ENCODE peak calls at places on chromosomes 1 and 21, in ten cellular contexts. V, Z, S, W, D, P, F, Q, K and Y are unnamed samples.
A peak's percentile ranks its signal among the peaks of the same experiment; 100 is the strongest.

GRCh38 chr1:37682334-37682987 is 9.9 kb upstream of the CDCA8 start:
- DNase-seq in P (peak; percentile 90), Q (peak; percentile 79), Z (peak; percentile 84), W (peak; percentile 81), K (peak; percentile 66), F (no peak), V (peak; percentile 67), S (peak; percentile 38), D (peak; percentile 72), Y (peak; percentile 54)

GRCh38 chr1:109775408-109775807 is 11.7 kb upstream of the EPS8L3 start:
- DNase-seq in P (no peak), V (no peak), F (no peak), D (no peak), S (no peak), K (peak; percentile 26), Q (no peak), W (peak; percentile 11), Z (no peak), Y (no peak)

GRCh38 chr1:58702766-58703165 is 2.9 kb upstream of the MYSM1 start:
- DNase-seq in S (no peak), P (no peak), Z (no peak), K (no peak), Q (no peak), V (no peak), F (no peak), D (no peak), W (no peak), Y (no peak)

GRCh38 chr1:228083871-228084278 is 1.4 kb downstream of the ARF1 start:
- DNase-seq in F (no peak), W (peak; percentile 61), S (no peak), D (peak; percentile 25), P (no peak), Z (peak; percentile 84), K (peak; percentile 70), V (no peak), Q (peak; percentile 40), Y (no peak)

GRCh38 chr1:159826436-159827101 is at the start of gene SLAMF8:
- DNase-seq in Q (no peak), P (no peak), D (no peak), S (no peak), F (no peak), V (no peak), W (no peak), K (peak; percentile 72), Z (peak; percentile 84), Y (peak; percentile 36)

GRCh38 chr1:114025609-114026401 is 46.5 kb downstream of the OLFML3 start:
- DNase-seq in Q (no peak), P (no peak), K (no peak), Z (no peak), S (no peak), D (no peak), F (no peak), W (no peak), V (no peak), Y (no peak)

GRCh38 chr1:206784471-206784903 is 12.2 kb upstream of the IL10 start:
- DNase-seq in D (no peak), W (no peak), V (no peak), Z (peak; percentile 87), F (no peak), S (no peak), K (no peak), P (no peak), Q (no peak), Y (no peak)

GRCh38 chr1:18234790-18235242 is 127.2 kb downstream of the IGSF21 start:
- DNase-seq in S (peak; percentile 73), Q (peak; percentile 64), V (no peak), P (peak; percentile 90), W (peak; percentile 10), F (no peak), D (peak; percentile 2), K (no peak), Z (no peak), Y (no peak)

GRCh38 chr21:33268392-33268735 is 2.2 kb downstream of the IL10RB start:
- DNase-seq in W (no peak), K (no peak), V (no peak), Z (no peak), Q (no peak), D (no peak), F (no peak), S (no peak), P (peak; percentile 26), Y (no peak)

GRCh38 chr1:205391386-205391785 is 30.5 kb downstream of the LEMD1 start:
- DNase-seq in W (no peak), Q (no peak), K (no peak), P (peak; percentile 29), D (no peak), V (no peak), Z (no peak), S (no peak), F (no peak), Y (no peak)

GRCh38 chr1:22038036-22038435 is 14.5 kb upstream of the CDC42 start:
- DNase-seq in F (no peak), V (no peak), D (no peak), P (no peak), K (no peak), W (no peak), S (no peak), Q (no peak), Z (peak; percentile 59), Y (peak; percentile 24)

GRCh38 chr1:18976096-18976495 is 19.6 kb upstream of the IFFO2 start:
- DNase-seq in W (no peak), S (no peak), F (no peak), P (no peak), Z (no peak), D (no peak), Q (no peak), K (no peak), V (peak; percentile 43), Y (no peak)

GRCh38 chr1:88608139-88608943 is 75.7 kb upstream of the PKN2 start:
- DNase-seq in P (no peak), D (peak; percentile 48), Q (peak; percentile 42), W (no peak), Z (no peak), K (no peak), S (peak; percentile 32), V (no peak), F (peak; percentile 57), Y (no peak)

GRCh38 chr1:114470681-114471080 is 40.3 kb downstream of the TRIM33 start:
- DNase-seq in K (no peak), P (no peak), F (no peak), Q (no peak), W (no peak), D (no peak), Z (no peak), S (no peak), V (no peak), Y (no peak)

GRCh38 chr1:47409311-47410085 is 6.6 kb upstream of the FOXE3 start:
- DNase-seq in Z (no peak), W (no peak), S (no peak), D (peak; percentile 12), Q (peak; percentile 35), V (no peak), P (no peak), K (no peak), F (peak; percentile 42), Y (no peak)

GRCh38 chr1:154614887-154615286 is 6.9 kb upstream of the ADAR start:
- DNase-seq in K (no peak), P (peak; percentile 67), W (no peak), S (no peak), Q (no peak), D (no peak), V (no peak), Z (no peak), F (no peak), Y (no peak)
- TF ChIP-seq CTCF in K (no peak), P (peak; percentile 63), W (no peak), S (peak; percentile 12), Q (no peak), D (no peak), V (no peak), Z (no peak), F (no peak), Y (no peak)

GRCh38 chr1:25033828-25034451 is 103.9 kb upstream of the RUNX3 start:
- DNase-seq in F (no peak), V (no peak), Z (peak; percentile 93), S (no peak), W (no peak), D (no peak), K (peak; percentile 80), P (no peak), Q (no peak), Y (peak; percentile 46)

GRCh38 chr1:25036117-25036546 is 106.1 kb upstream of the RUNX3 start:
- DNase-seq in F (no peak), Q (no peak), W (no peak), D (no peak), P (no peak), V (no peak), Z (no peak), S (no peak), K (no peak), Y (no peak)

GRCh38 chr1:25034736-25035522 is 104.9 kb upstream of the RUNX3 start:
- DNase-seq in K (no peak), F (no peak), Q (no peak), D (no peak), W (no peak), Z (no peak), S (no peak), P (no peak), V (no peak), Y (no peak)

GRCh38 chr1:25037174-25038074 is 107.3 kb upstream of the RUNX3 start:
- DNase-seq in Z (peak; percentile 87), Q (peak; percentile 64), S (peak; percentile 48), D (peak; percentile 11), P (peak; percentile 90), F (no peak), V (no peak), W (no peak), K (no peak), Y (no peak)

GRCh38 chr1:25035523-25036116 is 105.5 kb upstream of the RUNX3 start:
- DNase-seq in S (no peak), K (no peak), F (no peak), P (no peak), Q (no peak), D (no peak), Z (peak; percentile 25), W (no peak), V (no peak), Y (no peak)
- H3K27me3 ChIP-seq in S (no peaks in the 10 kb centered on the region), K (no peaks in the 10 kb centered on the region), F (peaks cover 5% of the 10 kb centered on the region), P (no peaks in the 10 kb centered on the region), Q (no peaks in the 10 kb centered on the region), D (no peaks in the 10 kb centered on the region), Z (no peaks in the 10 kb centered on the region), W (no peaks in the 10 kb centered on the region), V (no peaks in the 10 kb centered on the region), Y (peaks cover 35% of the 10 kb centered on the region)

GRCh38 chr1:201551096-201551495 is 12.2 kb downstream of the NAV1 start:
- DNase-seq in V (no peak), P (no peak), F (no peak), D (no peak), K (no peak), Q (no peak), Z (no peak), S (no peak), W (no peak), Y (no peak)
- H3K4me1 ChIP-seq in V (no peaks in the 10 kb centered on the region), P (no peaks in the 10 kb centered on the region), F (peaks cover 18% of the 10 kb centered on the region), D (peaks cover 15% of the 10 kb centered on the region), K (peaks cover 30% of the 10 kb centered on the region), Q (no peaks in the 10 kb centered on the region), Z (no peaks in the 10 kb centered on the region), S (peaks cover 23% of the 10 kb centered on the region), W (no peaks in the 10 kb centered on the region), Y (peaks cover 58% of the 10 kb centered on the region)

DNA sequence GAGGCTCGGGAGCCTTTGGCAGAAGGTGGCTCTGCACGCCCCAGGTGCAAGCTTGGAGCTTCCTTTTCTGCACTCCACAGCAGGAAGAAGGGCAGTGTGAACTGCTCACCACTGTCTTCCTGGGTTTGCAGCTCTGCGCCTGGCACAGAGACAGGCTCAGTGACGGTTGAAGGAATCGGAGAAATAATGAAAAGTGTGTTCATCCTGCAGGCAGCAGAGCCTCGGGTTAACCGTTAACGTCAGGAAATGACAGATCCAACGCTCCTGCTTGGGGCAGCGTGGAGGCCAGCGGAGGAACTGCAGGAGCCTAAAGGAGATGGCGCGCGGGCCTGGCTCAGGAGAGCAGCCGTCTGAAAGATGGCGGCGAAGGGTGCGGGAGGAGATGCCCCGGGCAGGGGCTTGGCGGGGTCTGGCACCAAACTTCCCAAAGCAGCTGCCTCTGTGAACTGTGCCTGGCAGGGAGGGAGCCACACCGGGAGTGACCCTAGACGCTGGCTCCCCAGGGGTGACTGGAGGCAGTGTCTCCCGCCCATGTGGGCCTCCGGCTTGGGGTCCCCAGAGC is 10.9 kb upstream of the SAMD11 start:
- DNase-seq in F (peak; percentile 8), W (peak; percentile 60), S (no peak), Q (peak; percentile 66), V (peak; percentile 48), D (no peak), K (peak; percentile 43), P (peak; percentile 83), Z (peak; percentile 67), Y (peak; percentile 10)
- TF ChIP-seq CTCF in F (no peak), W (no peak), S (peak; percentile 36), Q (peak; percentile 20), V (no peak), D (no peak), K (no peak), P (peak; percentile 70), Z (peak; percentile 11), Y (peak; percentile 10)